ENCODE peak calls at places on chromosomes 6 and 20, in six cellular contexts. One of them, this sample, is unnamed.

GRCh38 chr20:17557675-17558006 is 12.2 kb upstream of the DSTN start:
- DNase-seq in stomach: peak
- DNase-seq in RWPE1: peak
- DNase-seq in left lung: no peak
- DNase-seq in AG09309: no peak
- DNase-seq in HFFc6: peak
- DNase-seq in this sample: no peak

GRCh38 chr6:46011241-46012085 is 4.2 kb downstream of the CLIC5 start:
- DNase-seq in AG09309: no peak
- DNase-seq in HFFc6: no peak
- DNase-seq in left lung: no peak
- DNase-seq in RWPE1: no peak
- DNase-seq in stomach: peak
- DNase-seq in this sample: no peak

GRCh38 chr6:153145591-153145990 is 14.5 kb upstream of the RGS17 start:
- DNase-seq in stomach: no peak
- DNase-seq in left lung: no peak
- DNase-seq in AG09309: no peak
- DNase-seq in RWPE1: no peak
- DNase-seq in HFFc6: no peak
- DNase-seq in this sample: no peak

GRCh38 chr6:157759028-157759427 is 64.0 kb upstream of the SNX9 start:
- DNase-seq in AG09309: no peak
- DNase-seq in HFFc6: no peak
- DNase-seq in left lung: no peak
- DNase-seq in RWPE1: no peak
- DNase-seq in stomach: no peak
- DNase-seq in this sample: no peak

GRCh38 chr6:158374020-158374419 is 61.8 kb downstream of the TULP4 start:
- DNase-seq in HFFc6: no peak
- DNase-seq in stomach: no peak
- DNase-seq in RWPE1: no peak
- DNase-seq in AG09309: no peak
- DNase-seq in left lung: no peak
- DNase-seq in this sample: no peak

GRCh38 chr6:97067045-97067444 is 142.5 kb downstream of the KLHL32 start:
- DNase-seq in AG09309: no peak
- DNase-seq in RWPE1: no peak
- DNase-seq in HFFc6: no peak
- DNase-seq in left lung: no peak
- DNase-seq in stomach: no peak
- DNase-seq in this sample: no peak

GRCh38 chr6:158536891-158537798 is 22.7 kb upstream of the TMEM181 start:
- DNase-seq in AG09309: no peak
- DNase-seq in HFFc6: no peak
- DNase-seq in left lung: no peak
- DNase-seq in RWPE1: peak
- DNase-seq in stomach: no peak
- DNase-seq in this sample: peak

GRCh38 chr6:25971187-25971811 is 8.7 kb downstream of the TRIM38 start:
- DNase-seq in RWPE1: peak
- DNase-seq in stomach: no peak
- DNase-seq in left lung: no peak
- DNase-seq in HFFc6: peak
- DNase-seq in AG09309: peak
- DNase-seq in this sample: no peak

GRCh38 chr6:70221025-70221714 is 81.7 kb downstream of the COL9A1 start:
- DNase-seq in AG09309: no peak
- DNase-seq in left lung: no peak
- DNase-seq in RWPE1: peak
- DNase-seq in stomach: no peak
- DNase-seq in HFFc6: no peak
- DNase-seq in this sample: no peak

GRCh38 chr6:126812651-126813050 is 305.8 kb upstream of the RSPO3 start:
- DNase-seq in HFFc6: no peak
- DNase-seq in AG09309: no peak
- DNase-seq in stomach: no peak
- DNase-seq in left lung: no peak
- DNase-seq in RWPE1: no peak
- DNase-seq in this sample: no peak

GRCh38 chr20:35610833-35611427 is 4.7 kb upstream of the SPAG4 start:
- DNase-seq in AG09309: no peak
- DNase-seq in RWPE1: no peak
- DNase-seq in stomach: peak
- DNase-seq in HFFc6: no peak
- DNase-seq in left lung: no peak
- DNase-seq in this sample: no peak

GRCh38 chr6:10315631-10316145 is 99.2 kb downstream of the TFAP2A start:
- DNase-seq in left lung: no peak
- DNase-seq in RWPE1: no peak
- DNase-seq in stomach: no peak
- DNase-seq in AG09309: no peak
- DNase-seq in HFFc6: peak
- DNase-seq in this sample: no peak

GRCh38 chr6:44268095-44268628 is 2.1 kb upstream of the TMEM151B start:
- DNase-seq in HFFc6: no peak
- DNase-seq in RWPE1: peak
- DNase-seq in AG09309: no peak
- DNase-seq in stomach: peak
- DNase-seq in left lung: no peak
- DNase-seq in this sample: peak

GRCh38 chr6:107965746-107966145 is 7.7 kb upstream of the SEC63 start:
- DNase-seq in RWPE1: peak
- DNase-seq in HFFc6: peak
- DNase-seq in left lung: no peak
- DNase-seq in stomach: no peak
- DNase-seq in AG09309: peak
- DNase-seq in this sample: no peak

GRCh38 chr6:55853008-55854001 is 22.1 kb downstream of the BMP5 start:
- DNase-seq in AG09309: no peak
- DNase-seq in RWPE1: no peak
- DNase-seq in left lung: no peak
- DNase-seq in HFFc6: no peak
- DNase-seq in stomach: no peak
- DNase-seq in this sample: no peak

GRCh38 chr6:127796713-127797112 is 104.1 kb downstream of the THEMIS start:
- DNase-seq in RWPE1: no peak
- DNase-seq in left lung: no peak
- DNase-seq in AG09309: no peak
- DNase-seq in stomach: no peak
- DNase-seq in HFFc6: no peak
- DNase-seq in this sample: no peak

GRCh38 chr6:158718431-158719126 is 68.7 kb downstream of the SYTL3 start:
- DNase-seq in HFFc6: no peak
- DNase-seq in stomach: peak
- DNase-seq in AG09309: no peak
- DNase-seq in RWPE1: no peak
- DNase-seq in left lung: no peak
- DNase-seq in this sample: peak

GRCh38 chr20:1471242-1471641 is 4.6 kb upstream of the NSFL1C start:
- DNase-seq in AG09309: no peak
- DNase-seq in left lung: no peak
- DNase-seq in RWPE1: no peak
- DNase-seq in stomach: no peak
- DNase-seq in HFFc6: no peak
- DNase-seq in this sample: no peak

GRCh38 chr6:31585531-31585930 is 546 bp upstream of the LST1 start:
- DNase-seq in left lung: no peak
- DNase-seq in HFFc6: peak
- DNase-seq in stomach: no peak
- DNase-seq in RWPE1: no peak
- DNase-seq in AG09309: no peak
- DNase-seq in this sample: no peak

GRCh38 chr6:151027936-151028838 is 162.7 kb downstream of the MTHFD1L start:
- DNase-seq in HFFc6: no peak
- DNase-seq in AG09309: no peak
- DNase-seq in RWPE1: no peak
- DNase-seq in stomach: no peak
- DNase-seq in left lung: no peak
- DNase-seq in this sample: no peak

GRCh38 chr20:38902601-38903000 is 23.6 kb upstream of the FAM83D start:
- DNase-seq in RWPE1: no peak
- DNase-seq in AG09309: no peak
- DNase-seq in stomach: no peak
- DNase-seq in HFFc6: no peak
- DNase-seq in left lung: no peak
- DNase-seq in this sample: no peak

DNA sequence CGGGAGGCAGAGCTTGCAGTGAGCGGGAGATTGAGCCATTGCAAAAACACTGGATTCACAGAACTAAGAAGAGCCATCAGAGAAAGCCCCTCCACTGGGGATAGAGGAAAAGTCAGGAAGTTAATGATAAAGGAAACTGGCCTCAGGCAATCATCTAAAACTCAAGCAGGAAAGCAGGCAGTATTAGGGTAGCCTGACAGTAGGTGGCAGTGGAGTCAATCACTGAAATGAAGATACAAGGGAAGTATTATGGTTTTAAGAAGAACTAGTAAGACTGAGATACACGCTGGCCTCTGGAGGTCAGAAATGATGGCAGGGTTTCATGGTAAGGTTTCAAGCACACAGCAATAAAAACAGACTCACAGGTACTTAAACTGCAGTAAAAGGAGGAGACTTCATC is 578.3 kb downstream of the HACE1 start:
- DNase-seq in left lung: no peak
- DNase-seq in AG09309: no peak
- DNase-seq in RWPE1: no peak
- DNase-seq in stomach: no peak
- DNase-seq in HFFc6: no peak
- DNase-seq in this sample: no peak
- TF ChIP-seq CTCF in left lung: no peak
- TF ChIP-seq CTCF in AG09309: no peak
- TF ChIP-seq CTCF in RWPE1: no peak
- TF ChIP-seq CTCF in stomach: no peak
- TF ChIP-seq CTCF in HFFc6: no peak
- TF ChIP-seq CTCF in this sample: no peak

DNA sequence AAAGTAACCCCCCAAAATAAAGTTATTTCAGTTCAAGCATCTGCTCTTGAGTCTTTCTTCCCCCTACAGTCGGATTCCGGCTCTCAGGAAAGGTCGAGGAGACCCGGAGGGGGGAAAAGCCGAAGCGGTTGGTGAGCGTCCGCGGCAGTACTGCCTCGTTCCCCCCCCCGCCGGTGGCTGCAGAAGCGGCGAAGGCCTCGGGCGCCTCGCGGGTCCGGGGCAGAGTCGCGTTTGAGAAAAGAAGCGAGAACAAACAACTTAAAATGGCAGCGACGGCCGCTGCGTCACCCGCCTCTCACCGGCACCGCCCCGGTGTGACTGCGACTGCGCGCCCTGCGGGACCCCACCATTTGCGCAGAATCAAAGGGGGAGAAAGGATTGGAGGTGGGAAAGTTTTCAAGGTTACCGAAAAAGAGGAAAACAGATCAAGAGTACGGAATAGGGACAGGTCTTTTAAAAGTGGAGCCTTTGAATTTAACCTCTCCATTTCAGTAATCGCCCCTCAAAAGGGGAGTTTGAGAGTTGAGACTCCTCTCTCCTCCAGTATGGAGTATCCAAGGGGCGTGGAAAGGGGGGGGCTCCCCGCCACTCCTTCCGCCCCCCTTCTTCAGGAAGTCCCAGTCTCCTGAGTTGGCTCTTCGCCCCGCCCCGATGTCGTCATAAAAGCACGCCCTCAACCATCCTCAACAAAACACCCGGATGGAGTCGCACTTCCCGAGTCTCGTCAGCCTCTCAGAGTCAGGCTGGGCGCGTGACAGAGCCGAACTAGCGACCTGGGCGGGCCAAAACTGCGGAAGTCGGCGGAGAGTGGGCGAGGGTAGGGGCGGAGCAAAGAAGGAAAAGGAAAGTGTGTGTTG is 1.9 kb upstream of the C6orf62 start:
- DNase-seq in RWPE1: peak
- DNase-seq in stomach: peak
- DNase-seq in AG09309: peak
- DNase-seq in left lung: peak
- DNase-seq in HFFc6: peak
- DNase-seq in this sample: peak
- TF ChIP-seq CTCF in RWPE1: no peak
- TF ChIP-seq CTCF in stomach: peak
- TF ChIP-seq CTCF in AG09309: no peak
- TF ChIP-seq CTCF in left lung: no peak
- TF ChIP-seq CTCF in HFFc6: no peak
- TF ChIP-seq CTCF in this sample: no peak

GRCh38 chr6:65642776-65643175 is 64.2 kb downstream of the EYS start:
- DNase-seq in HFFc6: no peak
- DNase-seq in RWPE1: no peak
- DNase-seq in stomach: no peak
- DNase-seq in AG09309: no peak
- DNase-seq in left lung: no peak
- DNase-seq in this sample: no peak

GRCh38 chr6:65637289-65638046 is 69.6 kb downstream of the EYS start:
- DNase-seq in HFFc6: no peak
- DNase-seq in stomach: no peak
- DNase-seq in AG09309: no peak
- DNase-seq in RWPE1: no peak
- DNase-seq in left lung: peak
- DNase-seq in this sample: no peak

GRCh38 chr6:65633516-65633915 is 73.5 kb downstream of the EYS start:
- DNase-seq in AG09309: no peak
- DNase-seq in HFFc6: no peak
- DNase-seq in left lung: no peak
- DNase-seq in stomach: no peak
- DNase-seq in RWPE1: no peak
- DNase-seq in this sample: no peak

DNA sequence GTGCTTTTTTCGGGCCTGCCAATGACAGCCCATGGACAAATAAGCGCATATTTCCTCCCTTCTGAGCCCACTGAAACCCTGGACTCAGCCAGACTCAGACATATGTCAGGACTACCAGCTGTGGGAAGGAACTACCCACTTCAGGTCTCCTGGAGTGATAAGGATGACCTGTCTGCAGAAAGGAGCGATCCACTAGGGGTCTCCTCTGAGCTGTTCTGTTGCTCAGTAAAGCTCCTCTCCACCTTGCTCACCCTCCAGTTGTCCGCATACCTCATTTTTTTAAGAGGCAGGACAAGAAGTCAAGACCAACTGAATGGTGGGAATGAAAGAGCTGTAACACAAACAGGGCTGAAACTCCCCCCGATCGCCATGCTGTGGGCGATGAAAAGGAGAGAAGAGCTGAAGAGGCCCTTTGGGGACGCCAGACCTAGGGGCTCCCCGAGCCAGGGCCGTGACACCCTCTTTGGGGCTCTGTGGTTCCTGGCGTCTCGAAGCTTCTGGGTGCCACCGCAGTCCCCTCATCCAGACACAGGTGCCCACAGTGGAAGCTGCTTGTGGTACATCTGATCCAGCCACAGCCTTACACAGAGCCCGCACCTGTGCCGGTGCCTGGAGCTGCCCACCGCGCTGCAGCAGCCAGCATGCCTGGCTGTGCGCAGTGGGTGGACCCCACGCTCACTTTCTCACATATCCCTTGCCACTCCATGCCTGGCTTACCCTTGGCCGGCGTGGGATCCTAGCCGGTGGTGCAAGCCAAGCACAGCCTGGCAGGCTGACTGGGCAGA is 68.8 kb downstream of the EYS start:
- DNase-seq in left lung: peak
- DNase-seq in RWPE1: no peak
- DNase-seq in AG09309: no peak
- DNase-seq in stomach: no peak
- DNase-seq in HFFc6: no peak
- DNase-seq in this sample: no peak
- TF ChIP-seq CTCF in left lung: no peak
- TF ChIP-seq CTCF in RWPE1: no peak
- TF ChIP-seq CTCF in AG09309: no peak
- TF ChIP-seq CTCF in stomach: no peak
- TF ChIP-seq CTCF in HFFc6: no peak
- TF ChIP-seq CTCF in this sample: peak

GRCh38 chr6:106085984-106086832 is at the start of gene PRDM1:
- DNase-seq in AG09309: peak
- DNase-seq in stomach: peak
- DNase-seq in RWPE1: peak
- DNase-seq in left lung: peak
- DNase-seq in HFFc6: peak
- DNase-seq in this sample: peak
- TF ChIP-seq CTCF in AG09309: peak
- TF ChIP-seq CTCF in stomach: no peak
- TF ChIP-seq CTCF in RWPE1: peak
- TF ChIP-seq CTCF in left lung: no peak
- TF ChIP-seq CTCF in HFFc6: peak
- TF ChIP-seq CTCF in this sample: peak

This sample was measured in progenitor cell of endocrine pancreas.